ENCODE peak calls at places on chromosome 17, in five cellular contexts. N is cardiac muscle cell, J is uterus, B is heart right ventricle, E is AG04450. M is an unnamed sample.

GRCh38 chr17:19237389-19238166 is 412 bp downstream of the EPN2 start:
- DNase-seq in N (no peak), J (peak), B (peak), E (no peak), M (peak)

GRCh38 chr17:31528291-31528874 is 136.9 kb downstream of the RAB11FIP4 start:
- DNase-seq in N (no peak), J (no peak), B (no peak), E (no peak), M (no peak)

GRCh38 chr17:8718001-8718563 is 26.6 kb downstream of the CCDC42 start:
- DNase-seq in N (no peak), J (no peak), B (no peak), E (no peak), M (no peak)

GRCh38 chr17:27408891-27409290 is 47.4 kb upstream of the KSR1 start:
- DNase-seq in N (peak), J (no peak), B (no peak), E (no peak), M (no peak)

GRCh38 chr17:61235821-61236197 is 163.8 kb upstream of the TBX2 start:
- DNase-seq in N (peak), J (no peak), B (no peak), E (no peak), M (no peak)

GRCh38 chr17:11638700-11639265 is 40.5 kb downstream of the DNAH9 start:
- DNase-seq in N (no peak), J (no peak), B (no peak), E (no peak), M (no peak)

GRCh38 chr17:28527859-28528258 is 21.7 kb downstream of the FOXN1 start:
- DNase-seq in N (no peak), J (no peak), B (no peak), E (no peak), M (no peak)

GRCh38 chr17:4436381-4436780 is 2.6 kb downstream of the SPNS3 start:
- DNase-seq in N (no peak), J (no peak), B (no peak), E (no peak), M (no peak)

GRCh38 chr17:74185786-74186185 is 17.7 kb upstream of the RPL38 start:
- DNase-seq in N (no peak), J (no peak), B (no peak), E (no peak), M (no peak)

GRCh38 chr17:72984145-72984924 is 108.2 kb downstream of the SLC39A11 start:
- DNase-seq in N (peak), J (no peak), B (no peak), E (peak), M (no peak)

GRCh38 chr17:66431910-66432309 is 129.5 kb downstream of the PRKCA start:
- DNase-seq in N (peak), J (peak), B (no peak), E (peak), M (no peak)

GRCh38 chr17:46139365-46140210 is 53.6 kb downstream of the KANSL1 start:
- DNase-seq in N (no peak), J (no peak), B (no peak), E (no peak), M (no peak)

GRCh38 chr17:59154721-59155438 is at the start of gene SKA2:
- DNase-seq in N (peak), J (peak), B (peak), E (no peak), M (peak)

GRCh38 chr17:21201302-21201602 is 12.7 kb downstream of the TMEM11 start:
- DNase-seq in N (no peak), J (no peak), B (no peak), E (no peak), M (peak)

GRCh38 chr17:80008383-80008840 is 27.3 kb downstream of the TBC1D16 start:
- DNase-seq in N (peak), J (peak), B (peak), E (no peak), M (peak)

GRCh38 chr17:46026815-46027125 is 27.7 kb downstream of the STH start:
- DNase-seq in N (no peak), J (no peak), B (no peak), E (no peak), M (no peak)

GRCh38 chr17:5126719-5127488 is 11.1 kb downstream of the USP6 start:
- DNase-seq in N (no peak), J (no peak), B (no peak), E (no peak), M (no peak)

GRCh38 chr17:17204635-17205231 is 1.4 kb downstream of the PLD6 start:
- DNase-seq in N (no peak), J (no peak), B (no peak), E (no peak), M (no peak)
- H3K27ac ChIP-seq in N (no peak), J (peak), B (peak), E (no peak), M (peak)

GRCh38 chr17:67439269-67439668 is 62.2 kb downstream of the PITPNC1 start:
- DNase-seq in N (no peak), J (no peak), B (no peak), E (no peak), M (no peak)
- H3K27ac ChIP-seq in N (no peak), J (no peak), B (no peak), E (no peak), M (no peak)

DNA sequence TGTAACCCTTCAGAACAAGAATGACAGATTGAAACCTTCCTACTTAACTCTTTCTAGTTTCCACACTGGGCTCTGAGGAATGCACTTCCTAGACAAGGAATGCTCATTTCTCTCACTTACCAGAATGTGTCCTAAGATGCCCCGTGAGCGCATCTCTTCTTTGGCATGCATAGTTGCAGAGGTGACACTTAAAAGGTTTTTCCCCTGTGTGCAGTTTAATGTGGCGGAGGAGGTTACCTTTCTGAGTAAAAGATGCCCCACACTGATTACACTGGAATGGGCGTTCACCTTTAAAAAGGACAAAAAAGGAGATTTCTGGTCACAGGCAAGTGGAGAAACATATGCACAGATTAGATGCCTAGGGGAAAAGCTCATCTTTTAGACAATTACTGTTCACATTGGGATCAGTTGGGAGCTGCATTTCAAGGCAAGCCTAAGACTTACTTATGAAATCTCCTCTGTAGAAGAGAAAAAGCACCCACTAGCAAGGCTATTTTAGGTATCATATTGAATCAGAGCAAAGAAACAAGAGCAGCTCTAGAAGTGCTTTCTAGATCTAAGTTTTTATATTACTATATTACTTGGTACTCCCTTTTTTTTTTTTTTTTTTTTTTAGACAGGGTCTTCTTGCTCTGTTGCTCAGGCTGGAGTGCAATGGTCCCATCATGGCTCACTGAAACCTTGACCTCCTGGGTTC is 53.7 kb downstream of the GRB7 start:
- DNase-seq in N (no peak), J (no peak), B (no peak), E (no peak), M (no peak)
- H3K27ac ChIP-seq in N (no peak), J (no peak), B (no peak), E (no peak), M (no peak)

GRCh38 chr17:82846061-82846691 is 6.4 kb upstream of the ZNF750 start:
- DNase-seq in N (no peak), J (no peak), B (no peak), E (no peak), M (no peak)

GRCh38 chr17:82844796-82845162 is 5.0 kb upstream of the ZNF750 start:
- DNase-seq in N (no peak), J (no peak), B (no peak), E (no peak), M (no peak)

GRCh38 chr17:82845163-82845807 is 5.5 kb upstream of the ZNF750 start:
- DNase-seq in N (peak), J (peak), B (peak), E (no peak), M (peak)

GRCh38 chr17:82841921-82842596 is 2.2 kb upstream of the ZNF750 start:
- DNase-seq in N (no peak), J (no peak), B (no peak), E (no peak), M (no peak)

GRCh38 chr17:82843904-82844640 is 4.2 kb upstream of the ZNF750 start:
- DNase-seq in N (no peak), J (no peak), B (no peak), E (no peak), M (no peak)
- H3K27ac ChIP-seq in N (no peak), J (no peak), B (peak), E (no peak), M (peak)

GRCh38 chr17:29622337-29623282 is at the start of gene CORO6:
- DNase-seq in N (peak), J (no peak), B (no peak), E (no peak), M (peak)

GRCh38 chr17:29625037-29625750 is 2.5 kb upstream of the CORO6 start:
- DNase-seq in N (peak), J (no peak), B (no peak), E (no peak), M (no peak)

GRCh38 chr17:29623283-29623647 is 553 bp upstream of the CORO6 start:
- DNase-seq in N (no peak), J (no peak), B (no peak), E (no peak), M (no peak)

GRCh38 chr17:29621751-29622194 is 939 bp downstream of the CORO6 start:
- DNase-seq in N (peak), J (no peak), B (no peak), E (no peak), M (no peak)

GRCh38 chr17:29624586-29624985 is 1.9 kb upstream of the CORO6 start:
- DNase-seq in N (no peak), J (no peak), B (no peak), E (no peak), M (no peak)
- H3K27ac ChIP-seq in N (no peak), J (no peak), B (peak), E (no peak), M (peak)

GRCh38 chr17:64449545-64449944 is 630 bp downstream of the MILR1 start:
- DNase-seq in N (peak), J (no peak), B (no peak), E (no peak), M (no peak)

GRCh38 chr17:64442550-64442971 is 6.4 kb upstream of the MILR1 start:
- DNase-seq in N (no peak), J (no peak), B (no peak), E (no peak), M (no peak)

GRCh38 chr17:64448665-64449512 is at the start of gene MILR1:
- DNase-seq in N (peak), J (peak), B (peak), E (peak), M (no peak)

GRCh38 chr17:64443086-64443760 is 5.7 kb upstream of the MILR1 start:
- DNase-seq in N (no peak), J (no peak), B (no peak), E (no peak), M (no peak)

GRCh38 chr17:64447526-64447925 is 1.4 kb upstream of the MILR1 start:
- DNase-seq in N (no peak), J (no peak), B (no peak), E (no peak), M (no peak)
- H3K27ac ChIP-seq in N (no peak), J (no peak), B (no peak), E (no peak), M (no peak)